ENCODE peak calls at places on chromosomes 16 and 17, in four cellular contexts. One of them, this sample, is unnamed.
A peak's percentile ranks its signal among the peaks of the same experiment; 100 is the strongest.

GRCh38 chr17:18859256-18859655 is 1.3 kb downstream of the PRPSAP2 start:
- DNase-seq in hippocampal formation: peak; percentile 56
- DNase-seq in foreskin fibroblast: peak; percentile 40
- DNase-seq in NCI-H1930: no peak
- DNase-seq in this sample: no peak

GRCh38 chr16:15770512-15770911 is 86.3 kb downstream of the MYH11 start:
- DNase-seq in hippocampal formation: no peak
- DNase-seq in NCI-H1930: no peak
- DNase-seq in foreskin fibroblast: no peak
- DNase-seq in this sample: no peak

GRCh38 chr16:67161595-67162058 is 1.9 kb downstream of the FBXL8 start:
- DNase-seq in NCI-H1930: no peak
- DNase-seq in foreskin fibroblast: no peak
- DNase-seq in hippocampal formation: no peak
- DNase-seq in this sample: no peak

GRCh38 chr17:27384261-27384701 is 72.0 kb upstream of the KSR1 start:
- DNase-seq in hippocampal formation: peak; percentile 55
- DNase-seq in NCI-H1930: no peak
- DNase-seq in foreskin fibroblast: peak; percentile 97
- DNase-seq in this sample: peak; percentile 85

GRCh38 chr16:29809850-29810698 is 1.9 kb upstream of the PRRT2 start:
- DNase-seq in NCI-H1930: no peak
- DNase-seq in foreskin fibroblast: no peak
- DNase-seq in hippocampal formation: no peak
- DNase-seq in this sample: no peak

GRCh38 chr17:10276436-10276835 is 78.0 kb upstream of the GAS7 start:
- DNase-seq in hippocampal formation: no peak
- DNase-seq in NCI-H1930: no peak
- DNase-seq in foreskin fibroblast: no peak
- DNase-seq in this sample: no peak

GRCh38 chr16:50591800-50592771 is 43.9 kb downstream of the NKD1 start:
- DNase-seq in foreskin fibroblast: no peak
- DNase-seq in NCI-H1930: no peak
- DNase-seq in hippocampal formation: peak; percentile 74
- DNase-seq in this sample: no peak

GRCh38 chr17:50425001-50425681 is 877 bp upstream of the ACSF2 start:
- DNase-seq in foreskin fibroblast: no peak
- DNase-seq in NCI-H1930: no peak
- DNase-seq in hippocampal formation: no peak
- DNase-seq in this sample: no peak

GRCh38 chr16:87550510-87550961 is 51.8 kb upstream of the JPH3 start:
- DNase-seq in hippocampal formation: no peak
- DNase-seq in foreskin fibroblast: no peak
- DNase-seq in NCI-H1930: no peak
- DNase-seq in this sample: no peak

GRCh38 chr16:89739383-89739782 is 18.0 kb downstream of the ZNF276 start:
- DNase-seq in foreskin fibroblast: no peak
- DNase-seq in NCI-H1930: no peak
- DNase-seq in hippocampal formation: no peak
- DNase-seq in this sample: no peak

GRCh38 chr17:77619851-77620250 is 338.7 kb upstream of the TNRC6C start:
- DNase-seq in foreskin fibroblast: peak; percentile 65
- DNase-seq in hippocampal formation: no peak
- DNase-seq in NCI-H1930: no peak
- DNase-seq in this sample: no peak

GRCh38 chr17:2995362-2995761 is 68.0 kb downstream of the OR1D5 start:
- DNase-seq in foreskin fibroblast: no peak
- DNase-seq in NCI-H1930: no peak
- DNase-seq in hippocampal formation: no peak
- DNase-seq in this sample: no peak

GRCh38 chr16:19071811-19072777 is 4.7 kb downstream of the COQ7 start:
- DNase-seq in hippocampal formation: no peak
- DNase-seq in foreskin fibroblast: peak; percentile 41
- DNase-seq in NCI-H1930: no peak
- DNase-seq in this sample: peak; percentile 26

GRCh38 chr17:75289122-75289831 is at the start of gene SLC25A19:
- DNase-seq in hippocampal formation: peak; percentile 98
- DNase-seq in foreskin fibroblast: peak; percentile 99
- DNase-seq in NCI-H1930: peak; percentile 98
- DNase-seq in this sample: peak; percentile 98

GRCh38 chr17:46977348-46977747 is 1.7 kb downstream of the RPRML start:
- DNase-seq in foreskin fibroblast: no peak
- DNase-seq in hippocampal formation: no peak
- DNase-seq in NCI-H1930: peak; percentile 45
- DNase-seq in this sample: no peak

GRCh38 chr17:45742251-45742650 is 41.9 kb upstream of the CRHR1 start:
- DNase-seq in hippocampal formation: no peak
- DNase-seq in foreskin fibroblast: no peak
- DNase-seq in NCI-H1930: no peak
- DNase-seq in this sample: no peak

GRCh38 chr17:2796164-2797140 is at the start of gene RAP1GAP2:
- DNase-seq in foreskin fibroblast: no peak
- DNase-seq in NCI-H1930: no peak
- DNase-seq in hippocampal formation: no peak
- DNase-seq in this sample: no peak

GRCh38 chr17:17739388-17740066 is 58.3 kb downstream of the RAI1 start:
- DNase-seq in foreskin fibroblast: peak; percentile 71
- DNase-seq in NCI-H1930: no peak
- DNase-seq in hippocampal formation: peak; percentile 35
- DNase-seq in this sample: peak; percentile 45

GRCh38 chr16:22692034-22692433 is 121.9 kb upstream of the HS3ST2 start:
- DNase-seq in foreskin fibroblast: no peak
- DNase-seq in hippocampal formation: no peak
- DNase-seq in NCI-H1930: no peak
- DNase-seq in this sample: no peak

GRCh38 chr17:36721560-36722120 is 120.3 kb downstream of the MRM1 start:
- DNase-seq in hippocampal formation: no peak
- DNase-seq in foreskin fibroblast: no peak
- DNase-seq in NCI-H1930: peak; percentile 92
- DNase-seq in this sample: no peak

GRCh38 chr17:1532836-1533602 is 16.6 kb upstream of the INPP5K start:
- DNase-seq in foreskin fibroblast: no peak
- DNase-seq in NCI-H1930: peak; percentile 6
- DNase-seq in hippocampal formation: no peak
- DNase-seq in this sample: no peak

GRCh38 chr16:10902999-10903398 is 26.0 kb downstream of the CIITA start:
- DNase-seq in foreskin fibroblast: no peak
- DNase-seq in NCI-H1930: no peak
- DNase-seq in hippocampal formation: no peak
- DNase-seq in this sample: no peak

GRCh38 chr16:84465154-84465553 is 39.3 kb downstream of the MEAK7 start:
- DNase-seq in foreskin fibroblast: no peak
- DNase-seq in NCI-H1930: no peak
- DNase-seq in hippocampal formation: no peak
- DNase-seq in this sample: no peak

GRCh38 chr17:55086635-55087058 is 118.1 kb downstream of the STXBP4 start:
- DNase-seq in foreskin fibroblast: peak; percentile 72
- DNase-seq in hippocampal formation: no peak
- DNase-seq in NCI-H1930: no peak
- DNase-seq in this sample: peak; percentile 77

GRCh38 chr16:85350973-85351372 is 238.7 kb upstream of the CIBAR2 start:
- DNase-seq in foreskin fibroblast: peak; percentile 97
- DNase-seq in hippocampal formation: peak; percentile 81
- DNase-seq in NCI-H1930: no peak
- DNase-seq in this sample: peak; percentile 82

GRCh38 chr17:51711581-51711980 is 446.9 kb downstream of the CA10 start:
- DNase-seq in NCI-H1930: no peak
- DNase-seq in hippocampal formation: no peak
- DNase-seq in foreskin fibroblast: no peak
- DNase-seq in this sample: no peak

GRCh38 chr16:14321542-14321941 is 250.4 kb downstream of the MRTFB start:
- DNase-seq in foreskin fibroblast: no peak
- DNase-seq in NCI-H1930: no peak
- DNase-seq in hippocampal formation: no peak
- DNase-seq in this sample: no peak

GRCh38 chr17:987931-988330 is 8.4 kb upstream of the NXN start:
- DNase-seq in hippocampal formation: no peak
- DNase-seq in foreskin fibroblast: no peak
- DNase-seq in NCI-H1930: no peak
- DNase-seq in this sample: no peak

GRCh38 chr17:52106638-52107261 is 51.8 kb downstream of the CA10 start:
- DNase-seq in foreskin fibroblast: no peak
- DNase-seq in NCI-H1930: peak; percentile 1
- DNase-seq in hippocampal formation: peak; percentile 36
- DNase-seq in this sample: peak; percentile 25

GRCh38 chr17:48618366-48618896 is 3.3 kb upstream of the HOXB8 start:
- DNase-seq in NCI-H1930: peak; percentile 36
- DNase-seq in foreskin fibroblast: peak; percentile 61
- DNase-seq in hippocampal formation: peak; percentile 51
- DNase-seq in this sample: peak; percentile 63

GRCh38 chr16:66952430-66953139 is 8.5 kb upstream of the CES3 start:
- DNase-seq in hippocampal formation: no peak
- DNase-seq in NCI-H1930: no peak
- DNase-seq in foreskin fibroblast: no peak
- DNase-seq in this sample: no peak

GRCh38 chr16:76500006-76500405 is 222.8 kb downstream of the CNTNAP4 start:
- DNase-seq in hippocampal formation: no peak
- DNase-seq in foreskin fibroblast: no peak
- DNase-seq in NCI-H1930: no peak
- DNase-seq in this sample: no peak

GRCh38 chr17:79741401-79741750 is 10.6 kb downstream of the ENPP7 start:
- DNase-seq in NCI-H1930: no peak
- DNase-seq in hippocampal formation: no peak
- DNase-seq in foreskin fibroblast: no peak
- DNase-seq in this sample: no peak

GRCh38 chr16:30889721-30890120 is 4.2 kb downstream of the BCL7C start:
- DNase-seq in foreskin fibroblast: no peak
- DNase-seq in hippocampal formation: no peak
- DNase-seq in NCI-H1930: no peak
- DNase-seq in this sample: no peak

GRCh38 chr17:63035695-63036094 is 69.7 kb downstream of the TANC2 start:
- DNase-seq in foreskin fibroblast: no peak
- DNase-seq in NCI-H1930: no peak
- DNase-seq in hippocampal formation: no peak
- DNase-seq in this sample: no peak

This sample was measured in stromal cell of bone marrow.